ENCODE peak calls at places on chromosome 16, in eight cellular contexts. R, O, A, U, S, N, G and W are unnamed samples.

GRCh38 chr16:27108051-27108770 is 41.5 kb downstream of the C16orf82 start:
- DNase-seq in R (no peak), O (no peak), A (no peak), U (no peak), S (no peak), N (no peak), G (peak; percentile 12), W (no peak)

GRCh38 chr16:69040144-69040909 is 65.1 kb upstream of the HAS3 start:
- DNase-seq in R (no peak), O (peak; percentile 25), A (no peak), U (peak; percentile 31), S (no peak), N (no peak), G (no peak), W (no peak)

GRCh38 chr16:82631701-82632685 is 5.2 kb downstream of the CDH13 start:
- DNase-seq in R (no peak), O (no peak), A (no peak), U (no peak), S (no peak), N (no peak), G (no peak), W (no peak)

GRCh38 chr16:48353565-48354163 is 31.5 kb downstream of the SIAH1 start:
- DNase-seq in R (peak; percentile 75), O (peak; percentile 82), A (no peak), U (peak; percentile 78), S (peak; percentile 49), N (peak; percentile 67), G (no peak), W (peak; percentile 24)

GRCh38 chr16:70598937-70599503 is 47.3 kb upstream of the IL34 start:
- DNase-seq in R (no peak), O (no peak), A (no peak), U (no peak), S (no peak), N (no peak), G (no peak), W (no peak)

GRCh38 chr16:85124636-85125346 is 12.5 kb upstream of the CIBAR2 start:
- DNase-seq in R (no peak), O (no peak), A (no peak), U (no peak), S (no peak), N (no peak), G (no peak), W (no peak)

GRCh38 chr16:86951831-86952598 is 365.2 kb downstream of the C16orf95 start:
- DNase-seq in R (no peak), O (peak; percentile 96), A (no peak), U (peak; percentile 98), S (no peak), N (no peak), G (no peak), W (no peak)

GRCh38 chr16:65774350-65774749 is 592.1 kb upstream of the CDH5 start:
- DNase-seq in R (no peak), O (no peak), A (no peak), U (no peak), S (no peak), N (no peak), G (no peak), W (no peak)

GRCh38 chr16:73337897-73338296 is 290.0 kb upstream of the ZFHX3 start:
- DNase-seq in R (no peak), O (no peak), A (no peak), U (no peak), S (no peak), N (no peak), G (no peak), W (no peak)

GRCh38 chr16:79751785-79752184 is 151.2 kb upstream of the MAF start:
- DNase-seq in R (no peak), O (peak; percentile 29), A (no peak), U (no peak), S (no peak), N (no peak), G (no peak), W (no peak)

GRCh38 chr16:85642762-85643281 is 29.7 kb downstream of the GSE1 start:
- DNase-seq in R (no peak), O (no peak), A (no peak), U (no peak), S (no peak), N (no peak), G (no peak), W (no peak)

GRCh38 chr16:53744449-53744848 is 40.5 kb downstream of the FTO start:
- DNase-seq in R (peak; percentile 15), O (no peak), A (no peak), U (no peak), S (no peak), N (peak; percentile 36), G (no peak), W (no peak)

GRCh38 chr16:75506567-75506966 is 11.3 kb upstream of the CHST6 start:
- DNase-seq in R (no peak), O (peak; percentile 92), A (no peak), U (peak; percentile 81), S (no peak), N (no peak), G (no peak), W (no peak)

GRCh38 chr16:85613609-85614337 is 651 bp downstream of the GSE1 start:
- DNase-seq in R (peak; percentile 14), O (peak; percentile 22), A (peak; percentile 36), U (peak; percentile 20), S (peak; percentile 19), N (peak; percentile 46), G (peak; percentile 81), W (no peak)

GRCh38 chr16:533391-534088 is 6.0 kb downstream of the CAPN15 start:
- DNase-seq in R (no peak), O (no peak), A (no peak), U (no peak), S (no peak), N (no peak), G (peak; percentile 84), W (no peak)

GRCh38 chr16:370443-370842 is at the start of gene MRPL28:
- DNase-seq in R (peak; percentile 96), O (peak; percentile 95), A (peak; percentile 91), U (peak; percentile 93), S (peak; percentile 74), N (peak; percentile 89), G (peak; percentile 91), W (peak; percentile 82)

GRCh38 chr16:28823291-28823718 is 506 bp downstream of the ATXN2L start:
- DNase-seq in R (no peak), O (no peak), A (no peak), U (peak; percentile 25), S (peak; percentile 6), N (no peak), G (peak; percentile 72), W (no peak)

GRCh38 chr16:69727916-69728270 is 1.5 kb upstream of the NQO1 start:
- DNase-seq in R (no peak), O (no peak), A (peak; percentile 63), U (no peak), S (no peak), N (no peak), G (peak; percentile 55), W (no peak)

GRCh38 chr16:75591001-75591852 is 25.0 kb downstream of the GABARAPL2 start:
- DNase-seq in R (no peak), O (peak; percentile 89), A (no peak), U (no peak), S (no peak), N (no peak), G (no peak), W (no peak)

GRCh38 chr16:15597822-15598647 is 44.9 kb downstream of the MARF1 start:
- DNase-seq in R (no peak), O (no peak), A (no peak), U (no peak), S (no peak), N (no peak), G (no peak), W (no peak)

GRCh38 chr16:30380801-30381208 is 1.6 kb downstream of the SEPTIN1 start:
- DNase-seq in R (no peak), O (no peak), A (no peak), U (no peak), S (no peak), N (no peak), G (no peak), W (no peak)

GRCh38 chr16:20072524-20073202 is 1.0 kb downstream of the GPR139 start:
- DNase-seq in R (no peak), O (no peak), A (no peak), U (no peak), S (no peak), N (no peak), G (no peak), W (no peak)

GRCh38 chr16:48106445-48106844 is 49.3 kb downstream of the ABCC12 start:
- DNase-seq in R (no peak), O (no peak), A (no peak), U (no peak), S (no peak), N (no peak), G (no peak), W (no peak)

GRCh38 chr16:57939872-57940224 is 31.1 kb downstream of the CNGB1 start:
- DNase-seq in R (no peak), O (no peak), A (no peak), U (no peak), S (no peak), N (no peak), G (no peak), W (no peak)

GRCh38 chr16:53529529-53529928 is 26.5 kb upstream of the AKTIP start:
- DNase-seq in R (no peak), O (no peak), A (no peak), U (no peak), S (peak; percentile 88), N (peak; percentile 52), G (no peak), W (no peak)

GRCh38 chr16:24123275-24123674 is 132.9 kb upstream of the CACNG3 start:
- DNase-seq in R (no peak), O (no peak), A (no peak), U (no peak), S (no peak), N (no peak), G (no peak), W (no peak)

GRCh38 chr16:81581107-81581506 is 136.5 kb downstream of the CMIP start:
- DNase-seq in R (no peak), O (no peak), A (no peak), U (no peak), S (no peak), N (no peak), G (no peak), W (peak; percentile 56)

GRCh38 chr16:89827383-89828198 is 684 bp upstream of the SPIRE2 start:
- DNase-seq in R (no peak), O (peak; percentile 49), A (peak; percentile 15), U (peak; percentile 74), S (no peak), N (no peak), G (peak; percentile 70), W (no peak)

GRCh38 chr16:88383401-88384221 is 852 bp downstream of the ZNF469 start:
- DNase-seq in R (peak; percentile 18), O (peak; percentile 59), A (no peak), U (peak; percentile 58), S (no peak), N (no peak), G (peak; percentile 71), W (no peak)

GRCh38 chr16:51697454-51697853 is 546.4 kb upstream of the SALL1 start:
- DNase-seq in R (no peak), O (no peak), A (no peak), U (no peak), S (no peak), N (no peak), G (no peak), W (no peak)

GRCh38 chr16:80198265-80198994 is 342.4 kb upstream of the DYNLRB2 start:
- DNase-seq in R (no peak), O (no peak), A (no peak), U (no peak), S (peak; percentile 74), N (peak; percentile 57), G (no peak), W (no peak)

GRCh38 chr16:14545346-14545884 is 84.6 kb downstream of the PARN start:
- DNase-seq in R (no peak), O (no peak), A (no peak), U (peak; percentile 7), S (no peak), N (no peak), G (no peak), W (no peak)

GRCh38 chr16:46961373-46962353 is 11.8 kb downstream of the DNAJA2 start:
- DNase-seq in R (peak; percentile 49), O (peak; percentile 35), A (no peak), U (no peak), S (no peak), N (no peak), G (no peak), W (no peak)

GRCh38 chr16:56589141-56590039 is at the start of gene MT3:
- DNase-seq in R (peak; percentile 50), O (no peak), A (peak; percentile 56), U (peak; percentile 37), S (peak; percentile 75), N (peak; percentile 16), G (no peak), W (no peak)